ENCODE peak calls at places on chromosomes 2 and 18, in eight cellular contexts. N is GM12878; E is dorsolateral prefrontal cortex; D is AG09309; L is left ventricle myocardium inferior; W is fibroblast of lung; P is astrocyte of the spinal cord; A is naive thymus-derived CD4-positive, alpha-beta T cell. I is an unnamed sample.

GRCh38 chr2:240244543-240244942 is 104.1 kb upstream of the OTOS start:
- DNase-seq in D (no peak), P (no peak), E (no peak), L (no peak), W (no peak), A (peak), N (no peak), I (no peak)

GRCh38 chr2:136116111-136116812 is 1.7 kb downstream of the CXCR4 start:
- DNase-seq in N (no peak), A (peak), W (no peak), P (no peak), D (no peak), L (peak), E (no peak), I (no peak)

GRCh38 chr2:192307530-192307929 is 112.8 kb upstream of the TMEFF2 start:
- DNase-seq in L (no peak), E (no peak), P (no peak), W (no peak), A (no peak), N (no peak), D (no peak), I (peak)

GRCh38 chr18:73563345-73563744 is 584.3 kb downstream of the FBXO15 start:
- DNase-seq in N (no peak), A (no peak), E (no peak), D (peak), L (no peak), W (peak), P (peak), I (peak)

GRCh38 chr2:23803965-23804542 is 122.9 kb downstream of the ATAD2B start:
- DNase-seq in E (no peak), A (no peak), W (peak), L (peak), N (no peak), P (peak), D (no peak), I (no peak)

GRCh38 chr2:73939419-73939818 is 12.7 kb downstream of the DGUOK start:
- DNase-seq in P (no peak), E (no peak), A (no peak), D (peak), N (no peak), L (no peak), W (peak), I (no peak)

GRCh38 chr2:44325897-44326296 is 35.4 kb downstream of the PREPL start:
- DNase-seq in L (no peak), N (no peak), P (no peak), D (no peak), W (no peak), A (no peak), E (no peak), I (no peak)

GRCh38 chr2:64857581-64858471 is 131.4 kb upstream of the SLC1A4 start:
- DNase-seq in W (peak), P (peak), A (no peak), L (peak), E (peak), D (peak), N (no peak), I (peak)

GRCh38 chr18:3452750-3453539 is 3.0 kb downstream of the TGIF1 start:
- DNase-seq in N (no peak), D (no peak), W (peak), L (no peak), E (no peak), P (peak), A (no peak), I (no peak)

GRCh38 chr2:174009488-174010223 is 44.5 kb upstream of the SP3 start:
- DNase-seq in L (no peak), W (no peak), N (no peak), D (no peak), A (no peak), P (peak), E (no peak), I (no peak)

GRCh38 chr2:129908721-129909373 is 70.6 kb upstream of the RAB6C start:
- DNase-seq in D (no peak), L (no peak), W (no peak), A (no peak), P (no peak), N (no peak), E (no peak), I (no peak)
- H3K4me3 ChIP-seq in D (no peak), L (no peak), W (no peak), A (no peak), P (no peak), N (no peak), E (no peak), I (no peak)

DNA sequence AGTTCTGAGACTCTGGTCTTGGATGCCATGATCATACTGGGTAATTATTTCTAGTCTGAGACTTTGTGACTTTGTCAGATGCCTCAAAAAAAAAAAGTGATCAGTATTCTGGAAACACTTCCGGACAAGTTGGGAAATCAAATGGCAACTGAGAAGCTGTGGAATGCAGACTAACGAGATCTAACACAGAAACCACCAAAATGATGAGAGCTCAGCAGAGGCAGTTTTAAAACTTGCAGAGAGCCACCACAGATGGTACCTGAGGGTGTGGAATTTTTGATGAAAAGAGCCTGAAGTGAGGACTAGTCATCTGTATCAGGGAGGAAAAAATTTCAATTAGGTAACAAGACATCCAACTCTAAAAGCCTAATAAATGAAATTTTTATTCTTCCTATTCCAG is 5.5 kb upstream of the GPR75 start:
- DNase-seq in N (no peak), E (no peak), L (no peak), D (no peak), A (no peak), P (no peak), W (no peak), I (no peak)
- H3K4me3 ChIP-seq in N (no peak), E (no peak), L (no peak), D (no peak), A (no peak), P (no peak), W (no peak), I (no peak)

DNA sequence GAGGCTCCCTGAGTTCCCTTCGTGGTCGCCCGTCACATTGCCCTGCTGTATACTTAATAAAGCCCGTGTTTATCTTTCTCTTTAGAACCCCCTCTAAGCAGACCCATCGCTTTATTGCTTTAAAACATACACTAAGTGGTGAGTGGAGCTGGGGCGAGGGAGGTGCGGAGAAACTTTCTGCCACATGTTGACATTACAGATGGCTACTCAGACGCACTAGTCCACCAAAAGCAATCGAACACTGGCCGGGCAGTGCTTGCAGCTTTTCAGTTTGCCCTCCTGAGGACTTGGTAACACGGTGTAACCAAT is 859 bp upstream of the COLEC12 start:
- DNase-seq in D (no peak), W (no peak), N (no peak), P (no peak), E (no peak), L (no peak), A (no peak), I (no peak)
- H3K4me3 ChIP-seq in D (no peak), W (no peak), N (no peak), P (peak), E (peak), L (peak), A (no peak), I (no peak)

GRCh38 chr2:95053543-95053942 is 28.0 kb downstream of the MAL start:
- DNase-seq in A (no peak), N (no peak), W (no peak), L (no peak), P (no peak), D (no peak), E (no peak), I (no peak)
- H3K4me3 ChIP-seq in A (no peak), N (no peak), W (no peak), L (no peak), P (no peak), D (no peak), E (no peak), I (no peak)

DNA sequence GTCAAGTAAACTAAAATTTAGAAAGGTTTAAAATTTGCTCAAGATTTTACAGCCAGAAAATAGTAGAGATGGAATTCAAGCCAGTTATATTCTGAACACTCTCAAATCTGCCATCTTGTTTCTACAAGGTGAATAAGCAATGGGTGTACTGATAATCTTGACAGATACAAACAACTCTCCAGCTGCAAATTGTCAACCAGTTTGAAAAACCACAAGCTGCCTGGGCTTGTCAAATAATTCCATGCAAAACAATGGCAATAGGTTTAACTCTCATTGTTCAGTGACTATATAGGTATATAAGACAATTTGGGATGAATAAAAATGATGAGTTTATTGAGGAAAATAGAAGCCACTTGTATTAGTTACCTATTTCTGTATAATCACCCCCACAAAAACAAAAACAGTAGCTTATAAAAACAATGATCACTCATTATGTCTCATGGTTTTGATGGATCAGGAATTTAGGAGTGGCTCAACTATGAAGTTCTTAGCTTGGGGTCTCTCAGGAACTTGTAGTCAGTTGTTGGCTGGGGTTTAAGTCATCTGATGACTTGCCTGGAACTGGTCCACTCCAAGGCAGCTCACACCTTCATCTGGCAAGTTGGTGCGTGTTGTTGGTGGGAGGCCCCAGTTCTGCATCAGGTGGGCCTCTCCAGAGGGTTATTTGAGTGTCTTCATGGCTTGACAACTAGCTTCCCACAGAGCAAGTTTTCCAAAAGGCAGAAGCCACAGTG is 12.6 kb upstream of the EVA1A start:
- DNase-seq in E (no peak), N (no peak), W (no peak), L (no peak), P (no peak), A (no peak), D (no peak), I (no peak)
- H3K4me3 ChIP-seq in E (no peak), N (no peak), W (no peak), L (no peak), P (no peak), A (no peak), D (no peak), I (no peak)

DNA sequence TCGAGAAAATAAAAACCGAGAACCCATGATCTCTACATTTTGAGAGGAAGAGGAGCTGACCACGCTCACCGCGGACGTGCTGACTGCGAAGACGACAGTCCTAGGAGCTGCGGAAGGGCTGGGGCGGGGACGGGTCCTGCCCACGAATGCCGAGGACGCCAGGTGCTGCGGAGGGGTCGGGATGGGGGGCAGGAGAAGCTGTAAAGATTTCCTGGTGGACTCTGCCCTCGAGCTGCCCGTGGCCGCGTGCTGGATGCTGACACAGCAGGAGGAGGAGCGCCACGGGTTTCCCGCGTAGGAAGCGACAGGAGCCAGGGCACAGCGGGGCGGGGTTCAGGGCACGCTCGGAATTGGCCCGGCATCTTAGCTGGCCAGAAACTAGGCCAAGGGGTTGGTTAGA is 22.2 kb downstream of the ZSCAN30 start:
- DNase-seq in L (peak), D (no peak), P (no peak), E (no peak), W (no peak), N (no peak), A (no peak), I (no peak)
- H3K4me3 ChIP-seq in L (peak), D (no peak), P (peak), E (peak), W (peak), N (no peak), A (peak), I (peak)

GRCh38 chr18:8553611-8553924 is 55.7 kb upstream of the RAB12 start:
- DNase-seq in E (no peak), L (no peak), A (no peak), W (no peak), D (no peak), N (no peak), P (no peak), I (no peak)

GRCh38 chr18:8552151-8552550 is 57.1 kb upstream of the RAB12 start:
- DNase-seq in A (no peak), L (no peak), P (no peak), W (no peak), N (no peak), E (no peak), D (no peak), I (no peak)

GRCh38 chr18:8554354-8554753 is 54.9 kb upstream of the RAB12 start:
- DNase-seq in P (no peak), N (no peak), W (no peak), D (no peak), E (no peak), L (no peak), A (no peak), I (no peak)

GRCh38 chr18:8559612-8560011 is 49.6 kb upstream of the RAB12 start:
- DNase-seq in N (no peak), E (no peak), L (no peak), A (no peak), P (no peak), W (no peak), D (no peak), I (no peak)

GRCh38 chr18:8556424-8556823 is 52.8 kb upstream of the RAB12 start:
- DNase-seq in E (no peak), A (no peak), W (no peak), L (no peak), N (no peak), D (no peak), P (no peak), I (no peak)
- H3K4me3 ChIP-seq in E (no peak), A (no peak), W (no peak), L (no peak), N (no peak), D (no peak), P (no peak), I (no peak)